ENCODE peak calls at places on chromosomes 13 and 19, in nine cellular contexts. Z is stimulated activated CD4-positive, alpha-beta T cell treated with anti-CD3 and anti-CD28 coated beads, Interleukin-1b, Interleukin-23, amount 100 ng/mL, for 24 hours; J is endothelial cell; L is effector CD4-positive, alpha-beta T cell; F is heart right ventricle; Q is bronchial epithelial cell; G is amygdala; E is T-helper 1 cell; S is activated gamma-delta T cell. D is an unnamed sample.

GRCh38 chr19:3979289-3979673 is 6.0 kb downstream of the EEF2 start:
- DNase-seq in Z (no peak), J (no peak), L (no peak), F (no peak), Q (no peak), G (no peak), E (no peak), S (no peak), D (no peak)

GRCh38 chr13:26007774-26008173 is 44.0 kb downstream of the SHISA2 start:
- DNase-seq in Z (no peak), J (no peak), L (no peak), F (no peak), Q (no peak), G (no peak), E (no peak), S (no peak), D (no peak)

GRCh38 chr19:54255105-54255775 is 1.8 kb downstream of the LILRB5 start:
- DNase-seq in Z (no peak), J (no peak), L (no peak), F (no peak), Q (no peak), G (no peak), E (no peak), S (no peak), D (no peak)

GRCh38 chr19:46975011-46975917 is 44.4 kb upstream of the NPAS1 start:
- DNase-seq in Z (no peak), J (no peak), L (no peak), F (no peak), Q (no peak), G (no peak), E (no peak), S (no peak), D (no peak)

GRCh38 chr13:112995395-112996091 is 26.5 kb downstream of the MCF2L start:
- DNase-seq in Z (no peak), J (no peak), L (no peak), F (peak), Q (no peak), G (no peak), E (no peak), S (no peak), D (no peak)

GRCh38 chr19:23515551-23515950 is 120.3 kb upstream of the ZNF91 start:
- DNase-seq in Z (no peak), J (no peak), L (no peak), F (no peak), Q (no peak), G (no peak), E (no peak), S (no peak), D (no peak)

GRCh38 chr13:40518481-40518882 is 148.0 kb downstream of the FOXO1 start:
- DNase-seq in Z (peak), J (no peak), L (no peak), F (no peak), Q (peak), G (no peak), E (peak), S (no peak), D (no peak)

GRCh38 chr19:46303702-46304397 is 7.0 kb downstream of the HIF3A start:
- DNase-seq in Z (no peak), J (peak), L (no peak), F (peak), Q (peak), G (peak), E (no peak), S (no peak), D (no peak)

GRCh38 chr19:45100202-45100600 is 7.2 kb downstream of the PPP1R37 start:
- DNase-seq in Z (no peak), J (no peak), L (no peak), F (no peak), Q (no peak), G (no peak), E (no peak), S (no peak), D (no peak)

GRCh38 chr13:42272115-42272756 is at the start of gene AKAP11:
- DNase-seq in Z (peak), J (peak), L (peak), F (peak), Q (no peak), G (peak), E (no peak), S (peak), D (no peak)

GRCh38 chr19:44745386-44745831 is 3.1 kb upstream of the BCL3 start:
- DNase-seq in Z (no peak), J (no peak), L (no peak), F (peak), Q (peak), G (no peak), E (no peak), S (no peak), D (no peak)

GRCh38 chr13:97222934-97223710 is 989 bp downstream of the MBNL2 start:
- DNase-seq in Z (no peak), J (no peak), L (no peak), F (no peak), Q (peak), G (no peak), E (no peak), S (no peak), D (no peak)

GRCh38 chr13:91647361-91647970 is 249.0 kb downstream of the GPC5 start:
- DNase-seq in Z (no peak), J (peak), L (no peak), F (peak), Q (no peak), G (no peak), E (no peak), S (no peak), D (no peak)

GRCh38 chr13:40653558-40654318 is 12.7 kb downstream of the FOXO1 start:
- DNase-seq in Z (no peak), J (no peak), L (no peak), F (no peak), Q (no peak), G (no peak), E (no peak), S (no peak), D (no peak)

GRCh38 chr19:16371540-16371986 is 46.9 kb downstream of the KLF2 start:
- DNase-seq in Z (peak), J (no peak), L (peak), F (peak), Q (no peak), G (no peak), E (peak), S (peak), D (no peak)

GRCh38 chr19:56341948-56342347 is 27.3 kb upstream of the ZSCAN5A start:
- DNase-seq in Z (no peak), J (no peak), L (no peak), F (no peak), Q (no peak), G (no peak), E (no peak), S (no peak), D (no peak)

GRCh38 chr13:78625384-78625783 is 22.0 kb upstream of the POU4F1 start:
- DNase-seq in Z (no peak), J (no peak), L (no peak), F (no peak), Q (no peak), G (no peak), E (no peak), S (no peak), D (no peak)

GRCh38 chr19:38046254-38047047 is 139.4 kb downstream of the SIPA1L3 start:
- DNase-seq in Z (no peak), J (no peak), L (no peak), F (no peak), Q (no peak), G (no peak), E (no peak), S (no peak), D (no peak)

GRCh38 chr19:6519289-6519688 is 11.5 kb upstream of the TNFSF9 start:
- DNase-seq in Z (no peak), J (no peak), L (no peak), F (no peak), Q (peak), G (no peak), E (no peak), S (no peak), D (no peak)

GRCh38 chr19:29942404-29943261 is 594 bp downstream of the URI1 start:
- DNase-seq in Z (peak), J (peak), L (peak), F (peak), Q (no peak), G (no peak), E (peak), S (peak), D (peak)

GRCh38 chr19:6761053-6761676 is 6.1 kb downstream of the SH2D3A start:
- DNase-seq in Z (no peak), J (no peak), L (no peak), F (no peak), Q (no peak), G (no peak), E (no peak), S (no peak), D (no peak)

GRCh38 chr19:13056052-13056660 is 46.5 kb downstream of the LYL1 start:
- DNase-seq in Z (no peak), J (no peak), L (no peak), F (peak), Q (peak), G (no peak), E (no peak), S (no peak), D (no peak)